ENCODE peak calls at places on chromosome 15, in nine cellular contexts. P is left colon; E is H54; T is ovary; K is NCI-H1092 treated with DMSO at 0.1 percent for 48 hours; L is occipital lobe; O is stimulated activated CD8-positive, alpha-beta memory T cell treated with anti-CD3 and anti-CD28 coated beads, Interleukin-15, amount 100 ng/mL, for 1 hour; W is endodermal cell; F is HTR-8/SVneo. G is an unnamed sample.

GRCh38 chr15:43748376-43748775 is 2.1 kb downstream of the PDIA3 start:
- DNase-seq in W (no peak), L (no peak), P (no peak), F (no peak), O (no peak), E (no peak), K (no peak), T (no peak), G (no peak)

GRCh38 chr15:70768247-70768883 is 5.0 kb upstream of the UACA start:
- DNase-seq in W (no peak), F (no peak), T (no peak), K (no peak), P (no peak), L (no peak), E (no peak), O (no peak), G (no peak)

GRCh38 chr15:57537072-57537471 is 54.6 kb upstream of the MYZAP start:
- DNase-seq in K (peak; percentile 62), E (peak; percentile 54), W (peak; percentile 85), F (peak; percentile 29), O (no peak), P (no peak), T (no peak), L (peak; percentile 75), G (no peak)

GRCh38 chr15:35717721-35718120 is 171.8 kb upstream of the DPH6 start:
- DNase-seq in P (no peak), O (no peak), E (no peak), K (no peak), F (no peak), W (no peak), L (no peak), T (no peak), G (no peak)

GRCh38 chr15:70356062-70356860 is 258.5 kb upstream of the TLE3 start:
- DNase-seq in W (no peak), L (no peak), P (no peak), K (no peak), T (no peak), F (no peak), O (no peak), E (no peak), G (no peak)

GRCh38 chr15:52668133-52668532 is 11.1 kb downstream of the ATOSA start:
- DNase-seq in E (no peak), L (no peak), T (no peak), K (no peak), O (no peak), P (no peak), F (no peak), W (no peak), G (no peak)

GRCh38 chr15:75325922-75326321 is 9.9 kb upstream of the COMMD4 start:
- DNase-seq in L (no peak), P (no peak), K (no peak), O (no peak), F (no peak), W (no peak), T (no peak), E (no peak), G (no peak)

GRCh38 chr15:80660114-80660513 is 35.0 kb upstream of the ABHD17C start:
- DNase-seq in K (peak; percentile 19), E (no peak), L (no peak), T (no peak), W (peak; percentile 79), P (peak; percentile 36), O (no peak), F (peak; percentile 39), G (no peak)

GRCh38 chr15:70308011-70308761 is 210.5 kb upstream of the TLE3 start:
- DNase-seq in W (no peak), P (no peak), O (no peak), T (no peak), L (no peak), K (no peak), E (no peak), F (no peak), G (no peak)

GRCh38 chr15:63630036-63630751 is 33.0 kb downstream of the FBXL22 start:
- DNase-seq in K (no peak), L (no peak), E (no peak), W (no peak), T (no peak), O (no peak), F (no peak), P (no peak), G (no peak)

GRCh38 chr15:31487811-31488436 is 161.3 kb downstream of the KLF13 start:
- DNase-seq in E (peak; percentile 47), K (no peak), T (no peak), O (no peak), W (peak; percentile 59), P (no peak), L (no peak), F (no peak), G (no peak)

GRCh38 chr15:101325263-101326025 is 30.4 kb upstream of the SNRPA1 start:
- DNase-seq in P (no peak), O (no peak), K (no peak), L (no peak), E (no peak), W (peak; percentile 32), T (no peak), F (no peak), G (no peak)

GRCh38 chr15:78353093-78353492 is 12.9 kb downstream of the CRABP1 start:
- DNase-seq in L (no peak), W (no peak), P (no peak), T (no peak), E (peak; percentile 52), O (no peak), F (peak; percentile 46), K (no peak), G (no peak)

GRCh38 chr15:90774731-90775521 is 57.8 kb downstream of the BLM start:
- DNase-seq in T (no peak), E (peak; percentile 33), F (peak; percentile 67), L (no peak), K (no peak), W (no peak), P (no peak), O (no peak), G (peak; percentile 67)

GRCh38 chr15:89178307-89178977 is 42.9 kb downstream of the RLBP1 start:
- DNase-seq in W (no peak), O (no peak), E (no peak), L (no peak), K (no peak), F (no peak), T (no peak), P (no peak), G (no peak)

GRCh38 chr15:95674031-95674430 is 656.5 kb upstream of the NR2F2 start:
- DNase-seq in P (no peak), T (no peak), E (no peak), L (no peak), W (no peak), O (no peak), K (no peak), F (no peak), G (no peak)